ENCODE peak calls at places on chromosome 7, in eight cellular contexts. K is H9, Y is IMR-90, X is OCI-LY7, W is ovary, R is colonic mucosa, E is transverse colon, B is PC-9. I is an unnamed sample. For H3K4me1, the result is how much of the 10 kb centered on the place peaks cover.

GRCh38 chr7:5428470-5429252 is 5.0 kb upstream of the TNRC18 start:
- DNase-seq in K (no peak), Y (peak), X (no peak), W (peak), R (peak), E (peak), B (peak), I (peak)

GRCh38 chr7:105768898-105769507 is 107.4 kb downstream of the ATXN7L1 start:
- DNase-seq in K (no peak), Y (no peak), X (no peak), W (no peak), R (no peak), E (no peak), B (no peak), I (no peak)

GRCh38 chr7:120611959-120612358 is 246.0 kb downstream of the TSPAN12 start:
- DNase-seq in K (no peak), Y (no peak), X (no peak), W (no peak), R (no peak), E (no peak), B (no peak), I (no peak)

GRCh38 chr7:112140600-112140999 is 65.6 kb downstream of the DOCK4 start:
- DNase-seq in K (no peak), Y (no peak), X (no peak), W (no peak), R (no peak), E (no peak), B (no peak), I (no peak)

GRCh38 chr7:55018361-55019328 is at the start of gene EGFR:
- DNase-seq in K (peak), Y (peak), X (no peak), W (peak), R (peak), E (peak), B (peak), I (no peak)

GRCh38 chr7:156017431-156017830 is 205.2 kb upstream of the SHH start:
- DNase-seq in K (no peak), Y (no peak), X (no peak), W (no peak), R (no peak), E (no peak), B (no peak), I (no peak)

GRCh38 chr7:66353547-66353946 is 148.4 kb downstream of the TPST1 start:
- DNase-seq in K (no peak), Y (peak), X (no peak), W (no peak), R (no peak), E (no peak), B (no peak), I (peak)

GRCh38 chr7:142188846-142189245 is 69.0 kb downstream of the PRSS58 start:
- DNase-seq in K (no peak), Y (no peak), X (peak), W (no peak), R (no peak), E (no peak), B (no peak), I (peak)

GRCh38 chr7:157004050-157004838 is 6.2 kb downstream of the MNX1 start:
- DNase-seq in K (no peak), Y (peak), X (no peak), W (no peak), R (no peak), E (no peak), B (no peak), I (no peak)

GRCh38 chr7:26091933-26092332 is 60.1 kb upstream of the NFE2L3 start:
- DNase-seq in K (no peak), Y (peak), X (peak), W (no peak), R (no peak), E (no peak), B (peak), I (peak)

GRCh38 chr7:153170287-153170686 is 410.7 kb downstream of the ACTR3B start:
- DNase-seq in K (no peak), Y (no peak), X (no peak), W (no peak), R (no peak), E (no peak), B (no peak), I (no peak)
- H3K4me1 ChIP-seq in K (under half), Y (under half), X (under half), W (under half), R (under half), E (under half), B (under half), I (under half)

GRCh38 chr7:93620057-93620456 is 45.5 kb upstream of the CALCR start:
- DNase-seq in K (no peak), Y (no peak), X (no peak), W (no peak), R (no peak), E (no peak), B (no peak), I (no peak)
- TF ChIP-seq CTCF in K (no peak), Y (no peak), X (no peak), W (no peak), R (no peak), E (no peak), B (no peak), I (no peak)

GRCh38 chr7:50331564-50332208 is 27.2 kb downstream of the IKZF1 start:
- DNase-seq in K (no peak), Y (no peak), X (peak), W (no peak), R (no peak), E (no peak), B (no peak), I (no peak)

GRCh38 chr7:50333266-50333665 is 28.8 kb downstream of the IKZF1 start:
- DNase-seq in K (no peak), Y (no peak), X (peak), W (no peak), R (no peak), E (no peak), B (no peak), I (no peak)

GRCh38 chr7:50330701-50331100 is 26.2 kb downstream of the IKZF1 start:
- DNase-seq in K (no peak), Y (no peak), X (peak), W (no peak), R (no peak), E (no peak), B (no peak), I (no peak)

GRCh38 chr7:50334341-50334994 is 30.0 kb downstream of the IKZF1 start:
- DNase-seq in K (no peak), Y (no peak), X (no peak), W (no peak), R (no peak), E (no peak), B (no peak), I (no peak)

GRCh38 chr7:50332241-50333176 is 28.0 kb downstream of the IKZF1 start:
- DNase-seq in K (no peak), Y (no peak), X (no peak), W (no peak), R (no peak), E (no peak), B (no peak), I (no peak)
- H3K4me1 ChIP-seq in K (under half), Y (under half), X (half or more), W (under half), R (under half), E (under half), B (under half), I (under half)

GRCh38 chr7:99579281-99579955 is 18.6 kb upstream of the TMEM225B start:
- DNase-seq in K (no peak), Y (no peak), X (no peak), W (no peak), R (no peak), E (no peak), B (no peak), I (no peak)

GRCh38 chr7:99576251-99576650 is 17.8 kb downstream of the ZNF655 start:
- DNase-seq in K (no peak), Y (no peak), X (no peak), W (no peak), R (no peak), E (no peak), B (no peak), I (no peak)

GRCh38 chr7:99579956-99580777 is 17.9 kb upstream of the TMEM225B start:
- DNase-seq in K (peak), Y (peak), X (no peak), W (peak), R (peak), E (peak), B (no peak), I (no peak)
- TF ChIP-seq CTCF in K (peak), Y (peak), X (peak), W (peak), R (no peak), E (peak), B (no peak), I (peak)

GRCh38 chr7:107171496-107171895 is 2.7 kb downstream of the HBP1 start:
- DNase-seq in K (no peak), Y (no peak), X (no peak), W (peak), R (no peak), E (no peak), B (no peak), I (no peak)
- H3K4me1 ChIP-seq in K (under half), Y (under half), X (under half), W (under half), R (under half), E (under half), B (under half), I (under half)

DNA sequence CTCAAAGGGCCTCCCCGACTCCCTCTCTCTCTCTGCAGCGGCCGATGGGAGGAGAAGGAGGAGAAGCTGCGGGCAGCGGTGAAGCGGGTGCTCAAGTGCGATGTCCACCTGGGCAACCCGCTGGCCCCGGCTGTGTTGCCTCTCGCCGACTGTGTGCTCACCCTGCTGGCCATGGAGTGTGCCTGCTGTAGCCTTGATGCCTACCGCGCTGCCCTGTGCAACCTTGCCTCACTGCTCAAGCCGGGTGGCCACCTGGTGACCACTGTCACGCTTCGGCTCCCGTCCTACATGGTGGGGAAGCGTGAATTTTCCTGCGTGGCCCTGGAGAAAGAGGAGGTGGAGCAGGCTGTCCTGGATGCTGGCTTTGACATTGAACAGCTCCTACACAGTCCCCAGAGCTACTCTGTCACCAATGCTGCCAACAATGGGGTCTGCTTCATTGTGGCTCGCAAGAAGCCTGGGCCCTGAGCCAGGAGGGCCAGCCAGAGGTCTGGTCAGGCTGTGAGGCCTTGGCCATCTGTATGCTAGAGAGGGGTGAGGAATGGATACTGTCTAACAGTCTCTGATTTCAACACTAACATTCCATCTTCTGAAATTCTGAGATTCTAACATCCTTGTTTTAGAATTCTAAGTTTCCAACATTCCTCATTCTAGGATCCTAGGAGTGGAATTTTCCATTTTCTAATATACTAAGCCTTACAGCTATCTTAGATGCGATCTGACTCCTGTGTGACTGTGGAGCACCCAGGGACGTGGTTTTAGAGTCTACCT is 3.6 kb downstream of the INMT start:
- DNase-seq in K (no peak), Y (peak), X (no peak), W (no peak), R (no peak), E (no peak), B (no peak), I (no peak)
- TF ChIP-seq CTCF in K (no peak), Y (no peak), X (no peak), W (no peak), R (no peak), E (no peak), B (no peak), I (no peak)

GRCh38 chr7:2510909-2511768 is 8.4 kb upstream of the LFNG start:
- DNase-seq in K (no peak), Y (no peak), X (peak), W (no peak), R (peak), E (peak), B (no peak), I (no peak)

GRCh38 chr7:2508327-2509231 is 11.0 kb upstream of the LFNG start:
- DNase-seq in K (no peak), Y (peak), X (peak), W (no peak), R (peak), E (peak), B (peak), I (no peak)

GRCh38 chr7:2510130-2510776 is 9.3 kb upstream of the LFNG start:
- DNase-seq in K (no peak), Y (no peak), X (no peak), W (no peak), R (no peak), E (no peak), B (no peak), I (no peak)

GRCh38 chr7:2507917-2508306 is 11.7 kb upstream of the LFNG start:
- DNase-seq in K (no peak), Y (no peak), X (no peak), W (no peak), R (no peak), E (no peak), B (no peak), I (no peak)

DNA sequence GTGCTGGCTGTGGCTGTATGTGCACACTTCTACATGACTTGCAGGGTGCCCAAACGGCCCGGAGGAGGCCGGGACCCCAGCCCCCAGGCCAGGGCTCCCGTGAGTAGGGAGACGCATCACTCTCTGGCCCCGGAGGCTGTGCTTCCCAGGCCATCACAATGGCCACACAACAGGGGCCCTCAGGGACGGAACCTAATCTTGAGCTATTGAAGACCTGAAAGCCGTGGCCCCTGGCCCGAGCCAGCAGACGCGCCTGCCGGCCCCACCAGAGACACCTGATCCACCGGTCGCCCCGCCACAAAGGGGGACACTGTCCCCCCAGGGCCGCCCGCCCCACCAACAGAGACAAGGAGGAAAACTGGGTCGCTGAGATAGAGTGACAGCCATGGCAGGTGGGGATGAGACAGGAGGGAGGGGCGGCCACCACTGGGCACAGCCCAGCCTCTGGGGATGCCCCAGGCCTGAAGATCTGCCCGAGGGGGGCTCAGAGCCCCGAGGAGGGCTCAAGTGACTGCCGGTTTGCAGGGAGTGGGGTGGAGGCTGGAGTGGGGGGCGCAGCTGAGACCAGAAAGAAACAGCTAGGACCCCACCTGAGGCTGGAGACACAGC is 10.2 kb upstream of the LFNG start:
- DNase-seq in K (no peak), Y (no peak), X (no peak), W (no peak), R (no peak), E (no peak), B (no peak), I (no peak)
- H3K4me1 ChIP-seq in K (under half), Y (under half), X (half or more), W (under half), R (under half), E (under half), B (under half), I (under half)

I was measured in foreskin keratinocyte.